ENCODE peak calls at places on chromosomes 13 and 19, in five cellular contexts. D is activated T-cell treated with anti-CD3 and anti-CD28 coated beads for 1 hour, G is heart right ventricle, W is OCI-LY7, X is NCI-H1930. E is an unnamed sample.

GRCh38 chr19:10292206-10292788 is 2.5 kb downstream of the ICAM5 start:
- DNase-seq in X (peak), W (peak), G (peak), D (peak), E (no peak)

GRCh38 chr13:46492946-46493345 is 60.0 kb upstream of the LRCH1 start:
- DNase-seq in W (peak), G (peak), X (peak), D (no peak), E (no peak)

GRCh38 chr13:26061947-26062346 is 10.1 kb upstream of the SHISA2 start:
- DNase-seq in W (no peak), G (no peak), X (no peak), D (no peak), E (no peak)

GRCh38 chr13:101408154-101408553 is 8.2 kb downstream of the NALCN start:
- DNase-seq in W (no peak), X (no peak), G (no peak), D (no peak), E (no peak)

GRCh38 chr13:108077284-108077683 is 138.1 kb downstream of the LIG4 start:
- DNase-seq in X (no peak), G (no peak), W (no peak), D (no peak), E (no peak)

GRCh38 chr13:20525601-20526544 is at the start of gene CRYL1:
- DNase-seq in X (peak), D (peak), W (no peak), G (peak), E (peak)

GRCh38 chr19:19549804-19550453 is 11.9 kb downstream of the CILP2 start:
- DNase-seq in X (no peak), D (no peak), G (no peak), W (no peak), E (no peak)

GRCh38 chr19:6800991-6801396 is 28.5 kb downstream of the VAV1 start:
- DNase-seq in G (no peak), D (no peak), X (no peak), W (peak), E (no peak)

GRCh38 chr19:10817291-10818038 is 18.5 kb downstream of the TMED1 start:
- DNase-seq in D (no peak), G (peak), W (no peak), X (no peak), E (no peak)

GRCh38 chr13:65656740-65657329 is 1573.3 kb downstream of the PCDH9 start:
- DNase-seq in W (peak), G (no peak), D (no peak), X (no peak), E (no peak)

GRCh38 chr13:48405865-48406264 is 7.0 kb downstream of the LPAR6 start:
- DNase-seq in W (no peak), X (no peak), G (no peak), D (no peak), E (no peak)

GRCh38 chr19:1324792-1325567 is 39.3 kb downstream of the EFNA2 start:
- DNase-seq in X (peak), W (no peak), D (peak), G (peak), E (no peak)

GRCh38 chr19:4916292-4917082 is 7.2 kb downstream of the UHRF1 start:
- DNase-seq in W (no peak), X (no peak), G (no peak), D (peak), E (no peak)

GRCh38 chr19:21740559-21740958 is 26.8 kb downstream of the ZNF100 start:
- DNase-seq in G (no peak), D (no peak), X (no peak), W (no peak), E (no peak)

GRCh38 chr13:74444877-74445479 is 310.8 kb upstream of the KLF12 start:
- DNase-seq in X (no peak), D (no peak), G (no peak), W (no peak), E (no peak)

GRCh38 chr19:46834121-46834520 is 16.5 kb downstream of the AP2S1 start:
- DNase-seq in D (no peak), G (no peak), W (no peak), X (no peak), E (no peak)

GRCh38 chr19:13859361-13859880 is 17.5 kb upstream of the NANOS3 start:
- DNase-seq in X (no peak), G (no peak), D (no peak), W (no peak), E (no peak)

GRCh38 chr19:46256855-46257254 is 27.3 kb downstream of the IGFL1 start:
- DNase-seq in W (no peak), X (no peak), D (no peak), G (no peak), E (no peak)

GRCh38 chr13:80400164-80400767 is 59.3 kb upstream of the SPRY2 start:
- DNase-seq in G (no peak), W (no peak), D (no peak), X (no peak), E (no peak)

GRCh38 chr13:111411186-111411858 is 90.9 kb downstream of the TEX29 start:
- DNase-seq in D (no peak), X (no peak), G (no peak), W (no peak), E (no peak)